ENCODE peak calls at places on chromosomes 11 and 22, in nine cellular contexts. I is uterus, R is Peyer's patch, Z is ovary, O is sigmoid colon, P is right lobe of liver, F is heart left ventricle, J is body of pancreas, N is adrenal gland. L is an unnamed sample.

GRCh38 chr22:42939451-42939881 is 75.5 kb downstream of the PACSIN2 start:
- DNase-seq in I (no peak), R (no peak), Z (no peak), O (no peak), P (no peak), F (no peak), J (no peak), N (no peak), L (no peak)

GRCh38 chr22:45552580-45553332 is 50.1 kb downstream of the FBLN1 start:
- DNase-seq in I (peak), R (peak), Z (peak), O (peak), P (no peak), F (peak), J (peak), N (peak), L (peak)

GRCh38 chr11:78418584-78419211 is 1.1 kb upstream of the GAB2 start:
- DNase-seq in I (no peak), R (no peak), Z (no peak), O (no peak), P (no peak), F (no peak), J (no peak), N (no peak), L (no peak)

GRCh38 chr11:38648597-38648996 is 2050.6 kb upstream of the RAG2 start:
- DNase-seq in I (no peak), R (no peak), Z (no peak), O (no peak), P (no peak), F (no peak), J (no peak), N (no peak), L (no peak)

GRCh38 chr11:128501576-128502549 is 85.5 kb downstream of the ETS1 start:
- DNase-seq in I (no peak), R (no peak), Z (no peak), O (no peak), P (no peak), F (peak), J (peak), N (no peak), L (peak)

GRCh38 chr11:40293655-40294342 is 1165.7 kb downstream of the LRRC4C start:
- DNase-seq in I (peak), R (peak), Z (no peak), O (peak), P (peak), F (peak), J (peak), N (peak), L (peak)

GRCh38 chr11:97722065-97722464 is 1298.7 kb upstream of the CNTN5 start:
- DNase-seq in I (no peak), R (no peak), Z (no peak), O (no peak), P (no peak), F (peak), J (no peak), N (no peak), L (no peak)

GRCh38 chr22:48369789-48370507 is 1457.7 kb downstream of the BRD1 start:
- DNase-seq in I (no peak), R (peak), Z (no peak), O (peak), P (peak), F (no peak), J (peak), N (no peak), L (no peak)

GRCh38 chr22:46769191-46769675 is 6.8 kb downstream of the TBC1D22A start:
- DNase-seq in I (no peak), R (no peak), Z (peak), O (no peak), P (no peak), F (no peak), J (peak), N (no peak), L (no peak)

GRCh38 chr22:36454916-36455570 is 26.4 kb downstream of the TXN2 start:
- DNase-seq in I (peak), R (peak), Z (peak), O (peak), P (peak), F (peak), J (peak), N (peak), L (peak)

GRCh38 chr22:45265546-45265945 is 19.2 kb upstream of the UPK3A start:
- DNase-seq in I (no peak), R (no peak), Z (no peak), O (no peak), P (no peak), F (no peak), J (no peak), N (no peak), L (no peak)

GRCh38 chr22:45204241-45204640 is 36.5 kb downstream of the KIAA0930 start:
- DNase-seq in I (no peak), R (no peak), Z (no peak), O (peak), P (no peak), F (no peak), J (no peak), N (no peak), L (no peak)

GRCh38 chr11:35590412-35590811 is 27.8 kb upstream of the FJX1 start:
- DNase-seq in I (no peak), R (no peak), Z (no peak), O (no peak), P (no peak), F (no peak), J (no peak), N (no peak), L (no peak)

GRCh38 chr11:2662024-2662312 is 37.8 kb downstream of the KCNQ1OT1 start:
- DNase-seq in I (no peak), R (no peak), Z (no peak), O (no peak), P (no peak), F (no peak), J (no peak), N (no peak), L (no peak)

GRCh38 chr22:16922076-16922475 is 85.9 kb downstream of the GAB4 start:
- DNase-seq in I (no peak), R (no peak), Z (no peak), O (no peak), P (no peak), F (no peak), J (no peak), N (no peak), L (no peak)

GRCh38 chr11:3221408-3222002 is 2.9 kb upstream of the MRGPRG start:
- DNase-seq in I (peak), R (peak), Z (peak), O (peak), P (no peak), F (no peak), J (no peak), N (no peak), L (peak)

GRCh38 chr11:115623021-115623451 is 118.8 kb upstream of the CADM1 start:
- DNase-seq in I (peak), R (no peak), Z (peak), O (peak), P (no peak), F (peak), J (peak), N (peak), L (peak)

GRCh38 chr11:86167499-86168161 is 76.9 kb upstream of the EED start:
- DNase-seq in I (no peak), R (no peak), Z (no peak), O (no peak), P (no peak), F (no peak), J (no peak), N (no peak), L (no peak)

GRCh38 chr11:105004021-105004420 is 18.9 kb downstream of the CASP5 start:
- DNase-seq in I (no peak), R (no peak), Z (no peak), O (no peak), P (no peak), F (no peak), J (no peak), N (no peak), L (no peak)

GRCh38 chr11:19156892-19157291 is 39.9 kb downstream of the ZDHHC13 start:
- DNase-seq in I (no peak), R (no peak), Z (no peak), O (no peak), P (no peak), F (no peak), J (no peak), N (no peak), L (no peak)

GRCh38 chr11:85694385-85694980 is 8.5 kb upstream of the CCDC89 start:
- DNase-seq in I (no peak), R (no peak), Z (no peak), O (no peak), P (no peak), F (no peak), J (no peak), N (no peak), L (no peak)

GRCh38 chr22:27970596-27971220 is 51.7 kb upstream of the PITPNB start:
- DNase-seq in I (no peak), R (no peak), Z (no peak), O (no peak), P (no peak), F (no peak), J (no peak), N (no peak), L (no peak)

GRCh38 chr11:104705475-104706195 is 192.6 kb downstream of the CASP12 start:
- DNase-seq in I (no peak), R (no peak), Z (no peak), O (no peak), P (no peak), F (peak), J (peak), N (peak), L (peak)

GRCh38 chr22:24325105-24325757 is 54.6 kb downstream of the SPECC1L start:
- DNase-seq in I (no peak), R (no peak), Z (no peak), O (no peak), P (no peak), F (no peak), J (no peak), N (peak), L (no peak)

GRCh38 chr11:19498986-19499669 is 213.5 kb upstream of the NAV2 start:
- DNase-seq in I (no peak), R (no peak), Z (no peak), O (no peak), P (no peak), F (no peak), J (no peak), N (no peak), L (no peak)

GRCh38 chr22:20517841-20518592 is 10.6 kb downstream of the MED15 start:
- DNase-seq in I (no peak), R (no peak), Z (no peak), O (no peak), P (peak), F (no peak), J (no peak), N (no peak), L (no peak)

GRCh38 chr11:34068098-34068497 is 16.6 kb downstream of the CAPRIN1 start:
- DNase-seq in I (no peak), R (no peak), Z (no peak), O (no peak), P (no peak), F (no peak), J (no peak), N (no peak), L (no peak)

GRCh38 chr11:1128333-1129142 is 29.2 kb upstream of the MUC5AC start:
- DNase-seq in I (no peak), R (no peak), Z (no peak), O (peak), P (peak), F (no peak), J (no peak), N (no peak), L (no peak)

GRCh38 chr11:83663446-83663845 is 377.3 kb upstream of the CCDC90B start:
- DNase-seq in I (no peak), R (no peak), Z (no peak), O (no peak), P (no peak), F (no peak), J (no peak), N (no peak), L (no peak)

GRCh38 chr11:10540546-10540914 is 457 bp downstream of the RNF141 start:
- DNase-seq in I (no peak), R (no peak), Z (no peak), O (peak), P (peak), F (peak), J (peak), N (no peak), L (peak)

GRCh38 chr11:88692306-88692705 is 354.8 kb upstream of the CTSC start:
- DNase-seq in I (no peak), R (no peak), Z (no peak), O (no peak), P (no peak), F (no peak), J (no peak), N (no peak), L (no peak)

GRCh38 chr11:8693555-8693954 is 11.0 kb downstream of the RPL27A start:
- DNase-seq in I (no peak), R (peak), Z (no peak), O (peak), P (no peak), F (no peak), J (no peak), N (no peak), L (no peak)
- H3K27ac ChIP-seq in I (peak), R (no peak), Z (no peak), O (peak), P (no peak), F (no peak), J (no peak), N (no peak), L (peak)

DNA sequence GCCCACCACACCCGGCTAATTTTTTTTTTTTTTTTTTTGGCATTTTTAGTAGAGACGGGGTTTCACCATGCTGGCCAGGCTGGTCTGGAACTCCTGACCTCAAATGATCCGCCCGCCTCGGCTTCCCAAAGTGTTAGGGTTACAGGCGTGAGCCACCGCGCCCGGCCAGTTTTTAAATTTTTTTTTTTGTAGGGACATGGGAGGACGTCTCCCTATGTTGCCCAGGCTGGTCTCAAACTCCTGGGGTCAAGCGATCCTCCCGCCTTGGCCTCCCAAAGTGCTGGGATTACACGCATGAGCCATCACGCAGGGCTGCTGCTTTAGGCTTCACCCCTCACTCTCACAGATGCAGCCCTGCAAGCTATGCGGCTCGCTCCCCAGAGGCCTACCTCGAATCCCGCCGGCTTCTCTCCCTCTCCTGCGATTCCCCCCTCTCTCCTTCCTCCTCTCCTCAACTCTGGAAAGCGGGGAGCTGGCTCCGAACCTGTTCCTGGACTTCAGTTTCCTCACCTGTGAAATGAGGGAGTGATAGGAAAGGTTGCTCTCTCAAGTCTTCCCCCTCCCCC is 926 bp downstream of the CCDC157 start:
- DNase-seq in I (no peak), R (no peak), Z (no peak), O (no peak), P (no peak), F (no peak), J (no peak), N (no peak), L (no peak)
- H3K4me3 ChIP-seq in I (no peak), R (no peak), Z (peak), O (peak), P (no peak), F (peak), J (no peak), N (no peak), L (peak)

DNA sequence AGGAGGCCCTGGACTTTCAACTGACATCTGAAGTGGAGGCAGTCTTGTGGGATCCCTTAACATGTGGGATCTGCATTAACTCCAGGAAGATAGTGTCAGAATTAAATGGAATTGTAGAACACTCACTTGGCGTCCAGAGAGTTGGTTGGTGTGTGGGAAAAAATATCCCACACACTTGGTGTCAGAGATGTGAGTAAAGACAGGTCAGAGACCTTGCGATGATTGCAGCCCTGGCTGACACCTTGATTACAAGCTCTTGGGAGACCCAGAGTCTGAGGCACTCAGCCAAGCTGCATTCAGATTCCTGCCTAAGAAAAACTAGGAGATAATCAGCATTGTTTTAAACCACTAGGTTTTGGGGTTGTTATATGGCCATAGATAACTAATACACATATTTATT is 7.2 kb upstream of the TPCN2 start:
- DNase-seq in I (no peak), R (no peak), Z (no peak), O (no peak), P (no peak), F (peak), J (no peak), N (no peak), L (no peak)
- TF ChIP-seq POLR2A in I (no peak), R (no peak), Z (no peak), O (no peak), P (no peak), F (no peak), J (no peak), N (no peak), L (no peak)

GRCh38 chr22:39311592-39312400 is 7.6 kb downstream of the RPL3 start:
- DNase-seq in I (no peak), R (peak), Z (no peak), O (no peak), P (no peak), F (peak), J (no peak), N (no peak), L (no peak)
- H3K27ac ChIP-seq in I (no peak), R (no peak), Z (no peak), O (no peak), P (no peak), F (no peak), J (no peak), N (no peak), L (no peak)

GRCh38 chr22:50532824-50533344 is 3.1 kb upstream of the TYMP start:
- DNase-seq in I (no peak), R (no peak), Z (no peak), O (no peak), P (peak), F (no peak), J (no peak), N (no peak), L (no peak)
- H3K4me3 ChIP-seq in I (no peak), R (no peak), Z (no peak), O (no peak), P (no peak), F (peak), J (no peak), N (no peak), L (no peak)

GRCh38 chr22:38477515-38477914 is 9.6 kb downstream of the KDELR3 start:
- DNase-seq in I (no peak), R (no peak), Z (no peak), O (no peak), P (no peak), F (no peak), J (no peak), N (no peak), L (no peak)
- TF ChIP-seq POLR2A in I (no peak), R (no peak), Z (no peak), O (no peak), P (no peak), F (no peak), J (no peak), N (no peak), L (no peak)

L was measured in testis.